ENCODE peak calls at places on chromosomes 6 and 20, in five cellular contexts. L is COR-L47, P is neuronal stem cell, D is Caki2, E is activated T-helper 1 cell treated with Interleukin-2 at 50 U/mL for 16 hours. Z is an unnamed sample.

GRCh38 chr6:26202811-26203583 is 115.8 kb downstream of the HFE start:
- DNase-seq in L (no peak), P (no peak), D (no peak), E (no peak), Z (no peak)

GRCh38 chr6:31446481-31446880 is 43.1 kb downstream of the MICA start:
- DNase-seq in L (no peak), P (no peak), D (no peak), E (no peak), Z (no peak)

GRCh38 chr6:3510178-3510577 is 53.3 kb upstream of the SLC22A23 start:
- DNase-seq in L (no peak), P (no peak), D (no peak), E (no peak), Z (no peak)

GRCh38 chr20:6697228-6697972 is 70.1 kb upstream of the BMP2 start:
- DNase-seq in L (no peak), P (no peak), D (no peak), E (no peak), Z (no peak)

GRCh38 chr20:35342154-35342769 is 50.0 kb upstream of the FAM83C start:
- DNase-seq in L (peak), P (no peak), D (no peak), E (no peak), Z (no peak)

GRCh38 chr6:9504191-9504590 is 910.7 kb downstream of the TFAP2A start:
- DNase-seq in L (peak), P (no peak), D (no peak), E (no peak), Z (no peak)

GRCh38 chr20:44513871-44514270 is 8.0 kb downstream of the SERINC3 start:
- DNase-seq in L (no peak), P (no peak), D (no peak), E (no peak), Z (no peak)

GRCh38 chr6:11865926-11866325 is 87.3 kb upstream of the ADTRP start:
- DNase-seq in L (no peak), P (no peak), D (peak), E (no peak), Z (peak)

GRCh38 chr20:61803416-61803902 is 262.2 kb downstream of the TAF4 start:
- DNase-seq in L (no peak), P (no peak), D (no peak), E (no peak), Z (no peak)

GRCh38 chr6:34020278-34020677 is 125.6 kb downstream of the GRM4 start:
- DNase-seq in L (no peak), P (no peak), D (no peak), E (no peak), Z (no peak)

GRCh38 chr20:13554706-13555105 is 84.0 kb downstream of the TASP1 start:
- DNase-seq in L (no peak), P (no peak), D (no peak), E (no peak), Z (no peak)

Z was measured in ACHN.